ENCODE peak calls at places on chromosomes 7 and 10, in ten cellular contexts. One of them, this sample, is unnamed.

GRCh38 chr7:4738711-4739527 is 36.5 kb upstream of the AP5Z1 start:
- DNase-seq in hepatocyte: peak; percentile 75
- DNase-seq in cardiac muscle cell: peak; percentile 90
- DNase-seq in colonic mucosa: no peak
- DNase-seq in esophagus squamous epithelium: no peak
- DNase-seq in breast epithelium: no peak
- DNase-seq in suprapubic skin: no peak
- DNase-seq in AG04450: no peak
- DNase-seq in IMR-90: peak; percentile 95
- DNase-seq in OCI-LY7: no peak
- DNase-seq in this sample: no peak

GRCh38 chr7:43248961-43249807 is 136.7 kb downstream of the HECW1 start:
- DNase-seq in colonic mucosa: peak; percentile 61
- DNase-seq in IMR-90: peak; percentile 77
- DNase-seq in suprapubic skin: peak; percentile 61
- DNase-seq in OCI-LY7: no peak
- DNase-seq in breast epithelium: no peak
- DNase-seq in esophagus squamous epithelium: no peak
- DNase-seq in hepatocyte: no peak
- DNase-seq in cardiac muscle cell: peak; percentile 9
- DNase-seq in AG04450: peak; percentile 70
- DNase-seq in this sample: no peak

GRCh38 chr7:127845497-127846214 is 185.6 kb downstream of the LRRC4 start:
- DNase-seq in OCI-LY7: no peak
- DNase-seq in AG04450: no peak
- DNase-seq in suprapubic skin: no peak
- DNase-seq in esophagus squamous epithelium: no peak
- DNase-seq in breast epithelium: no peak
- DNase-seq in hepatocyte: no peak
- DNase-seq in IMR-90: no peak
- DNase-seq in cardiac muscle cell: no peak
- DNase-seq in colonic mucosa: no peak
- DNase-seq in this sample: no peak

GRCh38 chr7:157228864-157229422 is 90.2 kb downstream of the UBE3C start:
- DNase-seq in AG04450: no peak
- DNase-seq in hepatocyte: peak; percentile 19
- DNase-seq in esophagus squamous epithelium: no peak
- DNase-seq in colonic mucosa: no peak
- DNase-seq in IMR-90: peak; percentile 31
- DNase-seq in breast epithelium: no peak
- DNase-seq in cardiac muscle cell: peak; percentile 36
- DNase-seq in OCI-LY7: peak; percentile 37
- DNase-seq in suprapubic skin: no peak
- DNase-seq in this sample: peak; percentile 27

GRCh38 chr7:68269410-68269809 is 1272.8 kb downstream of the TYW1 start:
- DNase-seq in OCI-LY7: no peak
- DNase-seq in AG04450: no peak
- DNase-seq in colonic mucosa: no peak
- DNase-seq in IMR-90: no peak
- DNase-seq in breast epithelium: no peak
- DNase-seq in suprapubic skin: no peak
- DNase-seq in esophagus squamous epithelium: no peak
- DNase-seq in hepatocyte: peak; percentile 82
- DNase-seq in cardiac muscle cell: peak; percentile 60
- DNase-seq in this sample: no peak

GRCh38 chr7:87151701-87152111 is 547 bp upstream of the DMTF1 start:
- DNase-seq in esophagus squamous epithelium: no peak
- DNase-seq in colonic mucosa: no peak
- DNase-seq in cardiac muscle cell: no peak
- DNase-seq in hepatocyte: no peak
- DNase-seq in suprapubic skin: no peak
- DNase-seq in OCI-LY7: no peak
- DNase-seq in AG04450: no peak
- DNase-seq in breast epithelium: no peak
- DNase-seq in IMR-90: no peak
- DNase-seq in this sample: no peak

GRCh38 chr10:81920213-81920829 is 45.3 kb downstream of the NRG3 start:
- DNase-seq in hepatocyte: peak; percentile 9
- DNase-seq in cardiac muscle cell: no peak
- DNase-seq in IMR-90: no peak
- DNase-seq in colonic mucosa: no peak
- DNase-seq in suprapubic skin: no peak
- DNase-seq in breast epithelium: no peak
- DNase-seq in AG04450: no peak
- DNase-seq in esophagus squamous epithelium: no peak
- DNase-seq in OCI-LY7: peak; percentile 16
- DNase-seq in this sample: no peak

GRCh38 chr7:38476764-38477163 is 154.4 kb downstream of the AMPH start:
- DNase-seq in IMR-90: no peak
- DNase-seq in cardiac muscle cell: no peak
- DNase-seq in hepatocyte: no peak
- DNase-seq in esophagus squamous epithelium: no peak
- DNase-seq in AG04450: no peak
- DNase-seq in OCI-LY7: no peak
- DNase-seq in suprapubic skin: no peak
- DNase-seq in colonic mucosa: no peak
- DNase-seq in breast epithelium: no peak
- DNase-seq in this sample: no peak

GRCh38 chr10:124453965-124454610 is 4.3 kb upstream of the NKX1-2 start:
- DNase-seq in cardiac muscle cell: no peak
- DNase-seq in suprapubic skin: no peak
- DNase-seq in hepatocyte: no peak
- DNase-seq in esophagus squamous epithelium: no peak
- DNase-seq in OCI-LY7: no peak
- DNase-seq in breast epithelium: no peak
- DNase-seq in IMR-90: no peak
- DNase-seq in AG04450: no peak
- DNase-seq in colonic mucosa: no peak
- DNase-seq in this sample: no peak

GRCh38 chr7:27519801-27520200 is 142.9 kb downstream of the HIBADH start:
- DNase-seq in colonic mucosa: no peak
- DNase-seq in IMR-90: no peak
- DNase-seq in cardiac muscle cell: no peak
- DNase-seq in OCI-LY7: no peak
- DNase-seq in AG04450: no peak
- DNase-seq in breast epithelium: no peak
- DNase-seq in hepatocyte: no peak
- DNase-seq in esophagus squamous epithelium: no peak
- DNase-seq in suprapubic skin: no peak
- DNase-seq in this sample: no peak

GRCh38 chr10:110864662-110865140 is 7.0 kb upstream of the PDCD4 start:
- DNase-seq in IMR-90: no peak
- DNase-seq in cardiac muscle cell: no peak
- DNase-seq in hepatocyte: no peak
- DNase-seq in breast epithelium: no peak
- DNase-seq in OCI-LY7: peak; percentile 89
- DNase-seq in suprapubic skin: no peak
- DNase-seq in esophagus squamous epithelium: no peak
- DNase-seq in AG04450: no peak
- DNase-seq in colonic mucosa: no peak
- DNase-seq in this sample: peak; percentile 51

GRCh38 chr10:37819797-37820196 is 37.6 kb downstream of the ZNF248 start:
- DNase-seq in suprapubic skin: no peak
- DNase-seq in esophagus squamous epithelium: no peak
- DNase-seq in OCI-LY7: no peak
- DNase-seq in colonic mucosa: no peak
- DNase-seq in hepatocyte: no peak
- DNase-seq in AG04450: no peak
- DNase-seq in cardiac muscle cell: no peak
- DNase-seq in IMR-90: no peak
- DNase-seq in breast epithelium: no peak
- DNase-seq in this sample: no peak

GRCh38 chr10:37812290-37812689 is 45.1 kb downstream of the ZNF248 start:
- DNase-seq in IMR-90: no peak
- DNase-seq in esophagus squamous epithelium: no peak
- DNase-seq in colonic mucosa: no peak
- DNase-seq in cardiac muscle cell: no peak
- DNase-seq in suprapubic skin: no peak
- DNase-seq in AG04450: no peak
- DNase-seq in OCI-LY7: no peak
- DNase-seq in breast epithelium: no peak
- DNase-seq in hepatocyte: no peak
- DNase-seq in this sample: no peak

GRCh38 chr10:37821237-37821636 is 36.2 kb downstream of the ZNF248 start:
- DNase-seq in colonic mucosa: no peak
- DNase-seq in IMR-90: no peak
- DNase-seq in esophagus squamous epithelium: no peak
- DNase-seq in suprapubic skin: no peak
- DNase-seq in cardiac muscle cell: no peak
- DNase-seq in breast epithelium: no peak
- DNase-seq in AG04450: no peak
- DNase-seq in OCI-LY7: no peak
- DNase-seq in hepatocyte: no peak
- DNase-seq in this sample: no peak

GRCh38 chr10:37813763-37814162 is 43.6 kb downstream of the ZNF248 start:
- DNase-seq in AG04450: no peak
- DNase-seq in suprapubic skin: no peak
- DNase-seq in colonic mucosa: no peak
- DNase-seq in cardiac muscle cell: no peak
- DNase-seq in hepatocyte: no peak
- DNase-seq in IMR-90: no peak
- DNase-seq in OCI-LY7: no peak
- DNase-seq in esophagus squamous epithelium: no peak
- DNase-seq in breast epithelium: no peak
- DNase-seq in this sample: no peak

GRCh38 chr10:37816290-37816689 is 41.1 kb downstream of the ZNF248 start:
- DNase-seq in hepatocyte: no peak
- DNase-seq in breast epithelium: no peak
- DNase-seq in IMR-90: no peak
- DNase-seq in OCI-LY7: no peak
- DNase-seq in AG04450: no peak
- DNase-seq in colonic mucosa: no peak
- DNase-seq in esophagus squamous epithelium: no peak
- DNase-seq in suprapubic skin: no peak
- DNase-seq in cardiac muscle cell: no peak
- DNase-seq in this sample: no peak
- H3K9me3 ChIP-seq in hepatocyte: no peaks in the 10 kb centered on the region
- H3K9me3 ChIP-seq in breast epithelium: peaks cover 27% of the 10 kb centered on the region
- H3K9me3 ChIP-seq in IMR-90: peaks cover 19% of the 10 kb centered on the region
- H3K9me3 ChIP-seq in OCI-LY7: peaks cover 5% of the 10 kb centered on the region
- H3K9me3 ChIP-seq in AG04450: peaks cover 15% of the 10 kb centered on the region
- H3K9me3 ChIP-seq in colonic mucosa: no peaks in the 10 kb centered on the region
- H3K9me3 ChIP-seq in esophagus squamous epithelium: no peaks in the 10 kb centered on the region
- H3K9me3 ChIP-seq in suprapubic skin: peaks cover 58% of the 10 kb centered on the region
- H3K9me3 ChIP-seq in cardiac muscle cell: peaks cover 2% of the 10 kb centered on the region
- H3K9me3 ChIP-seq in this sample: no peaks in the 10 kb centered on the region

DNA sequence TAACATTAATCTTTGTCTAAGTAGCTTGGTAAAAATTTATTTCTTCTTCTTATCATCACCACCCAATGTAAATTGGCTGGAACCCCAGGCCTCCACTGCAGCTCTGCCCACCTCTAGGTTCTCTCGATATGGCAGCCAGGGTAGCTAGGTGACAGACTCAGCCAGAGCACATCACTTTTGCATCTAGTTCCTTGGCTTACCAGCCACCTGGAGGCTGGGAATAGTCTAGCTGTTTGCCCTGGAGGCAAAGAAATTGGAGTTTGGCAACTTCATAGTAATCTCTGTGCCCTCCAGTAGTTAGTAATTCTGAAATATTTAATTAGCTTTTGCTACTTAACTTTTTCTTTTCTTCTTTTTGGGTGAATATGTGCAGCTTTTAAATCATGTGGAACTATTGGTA is 9.4 kb downstream of the IFRD1 start:
- DNase-seq in colonic mucosa: no peak
- DNase-seq in hepatocyte: no peak
- DNase-seq in suprapubic skin: no peak
- DNase-seq in IMR-90: no peak
- DNase-seq in esophagus squamous epithelium: no peak
- DNase-seq in AG04450: no peak
- DNase-seq in breast epithelium: no peak
- DNase-seq in cardiac muscle cell: no peak
- DNase-seq in OCI-LY7: no peak
- DNase-seq in this sample: no peak
- TF ChIP-seq CTCF in colonic mucosa: no peak
- TF ChIP-seq CTCF in hepatocyte: no peak
- TF ChIP-seq CTCF in suprapubic skin: no peak
- TF ChIP-seq CTCF in IMR-90: no peak
- TF ChIP-seq CTCF in esophagus squamous epithelium: no peak
- TF ChIP-seq CTCF in AG04450: no peak
- TF ChIP-seq CTCF in breast epithelium: no peak
- TF ChIP-seq CTCF in cardiac muscle cell: no peak
- TF ChIP-seq CTCF in OCI-LY7: no peak
- TF ChIP-seq CTCF in this sample: no peak

GRCh38 chr10:58481569-58482109 is 31.0 kb upstream of the BICC1 start:
- DNase-seq in OCI-LY7: no peak
- DNase-seq in colonic mucosa: no peak
- DNase-seq in IMR-90: no peak
- DNase-seq in esophagus squamous epithelium: no peak
- DNase-seq in breast epithelium: no peak
- DNase-seq in suprapubic skin: no peak
- DNase-seq in AG04450: no peak
- DNase-seq in hepatocyte: no peak
- DNase-seq in cardiac muscle cell: no peak
- DNase-seq in this sample: no peak

GRCh38 chr10:58488921-58489320 is 23.8 kb upstream of the BICC1 start:
- DNase-seq in colonic mucosa: no peak
- DNase-seq in OCI-LY7: no peak
- DNase-seq in IMR-90: peak; percentile 69
- DNase-seq in suprapubic skin: no peak
- DNase-seq in hepatocyte: no peak
- DNase-seq in AG04450: no peak
- DNase-seq in cardiac muscle cell: peak; percentile 55
- DNase-seq in esophagus squamous epithelium: no peak
- DNase-seq in breast epithelium: no peak
- DNase-seq in this sample: no peak

GRCh38 chr10:58486821-58487220 is 25.9 kb upstream of the BICC1 start:
- DNase-seq in suprapubic skin: no peak
- DNase-seq in AG04450: no peak
- DNase-seq in IMR-90: peak; percentile 29
- DNase-seq in colonic mucosa: no peak
- DNase-seq in breast epithelium: no peak
- DNase-seq in hepatocyte: no peak
- DNase-seq in esophagus squamous epithelium: no peak
- DNase-seq in OCI-LY7: no peak
- DNase-seq in cardiac muscle cell: peak; percentile 48
- DNase-seq in this sample: no peak
- H3K4me3 ChIP-seq in suprapubic skin: no peak overlapping the region
- H3K4me3 ChIP-seq in AG04450: no peak overlapping the region
- H3K4me3 ChIP-seq in IMR-90: no peak overlapping the region
- H3K4me3 ChIP-seq in colonic mucosa: no peak overlapping the region
- H3K4me3 ChIP-seq in breast epithelium: no peak overlapping the region
- H3K4me3 ChIP-seq in hepatocyte: no peak overlapping the region
- H3K4me3 ChIP-seq in esophagus squamous epithelium: no peak overlapping the region
- H3K4me3 ChIP-seq in OCI-LY7: no peak overlapping the region
- H3K4me3 ChIP-seq in cardiac muscle cell: no peak overlapping the region
- H3K4me3 ChIP-seq in this sample: no peak overlapping the region

DNA sequence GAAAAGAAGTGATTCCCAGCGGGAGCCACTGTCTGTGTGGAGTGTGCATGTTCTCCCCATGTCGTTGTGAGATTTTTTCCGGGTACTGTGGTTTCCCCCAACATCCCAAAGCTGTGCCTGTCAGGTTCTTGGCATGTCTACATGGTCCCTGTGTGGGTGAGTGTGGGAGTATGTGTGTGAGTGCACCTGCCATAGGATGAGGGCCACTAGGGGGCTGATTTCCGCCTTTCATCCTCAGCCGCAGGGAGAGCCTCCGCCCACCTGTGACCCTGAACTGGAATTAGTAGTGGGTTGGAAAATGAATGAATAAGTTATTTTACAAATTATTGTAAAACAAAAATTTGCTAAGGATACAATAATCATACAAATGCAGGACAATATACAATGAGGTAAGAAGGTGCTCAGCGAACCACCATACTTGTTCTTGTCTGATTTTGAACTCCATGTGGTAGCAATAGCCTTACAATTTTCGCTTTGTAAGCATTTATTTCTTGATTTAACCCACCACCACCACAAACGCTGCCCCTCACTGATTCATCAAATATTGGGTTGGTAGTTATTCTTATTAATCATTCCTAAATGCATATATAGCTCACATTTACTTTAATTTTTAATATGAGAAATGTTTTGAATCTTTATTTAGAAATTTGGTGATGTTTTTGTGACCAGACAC is 641.2 kb upstream of the VSTM2A start:
- DNase-seq in colonic mucosa: no peak
- DNase-seq in IMR-90: no peak
- DNase-seq in hepatocyte: no peak
- DNase-seq in esophagus squamous epithelium: no peak
- DNase-seq in suprapubic skin: no peak
- DNase-seq in AG04450: no peak
- DNase-seq in OCI-LY7: no peak
- DNase-seq in cardiac muscle cell: no peak
- DNase-seq in breast epithelium: no peak
- DNase-seq in this sample: no peak
- H3K9me3 ChIP-seq in colonic mucosa: no peaks in the 10 kb centered on the region
- H3K9me3 ChIP-seq in IMR-90: peaks cover 6% of the 10 kb centered on the region
- H3K9me3 ChIP-seq in hepatocyte: no peaks in the 10 kb centered on the region
- H3K9me3 ChIP-seq in esophagus squamous epithelium: no peaks in the 10 kb centered on the region
- H3K9me3 ChIP-seq in suprapubic skin: no peaks in the 10 kb centered on the region
- H3K9me3 ChIP-seq in AG04450: peaks cover 9% of the 10 kb centered on the region
- H3K9me3 ChIP-seq in OCI-LY7: no peaks in the 10 kb centered on the region
- H3K9me3 ChIP-seq in cardiac muscle cell: no peaks in the 10 kb centered on the region
- H3K9me3 ChIP-seq in breast epithelium: no peaks in the 10 kb centered on the region
- H3K9me3 ChIP-seq in this sample: no peaks in the 10 kb centered on the region

This sample was measured in CD8-positive, alpha-beta T cell.